ENCODE peak calls at places on chromosomes 5 and 9, in six cellular contexts. T is T-helper 17 cell; A is CD8-positive, alpha-beta memory T cell; G is activated T-cell treated with anti-CD3 and anti-CD28 coated beads, Interleukin-2, amount 50 U/mL, for 1 hour; U is Ammon's horn; K is A549. L is an unnamed sample.

GRCh38 chr5:400282-401215 is 42.4 kb upstream of the EXOC3 start:
- DNase-seq in G (no peak), K (no peak), A (no peak), U (no peak), T (no peak), L (no peak)

GRCh38 chr5:81779125-81779934 is 28.4 kb upstream of the SSBP2 start:
- DNase-seq in K (no peak), T (no peak), G (peak), A (peak), U (peak), L (peak)

GRCh38 chr5:65809817-65810531 is 88.0 kb downstream of the NLN start:
- DNase-seq in U (peak), G (no peak), T (no peak), A (no peak), K (no peak), L (no peak)

GRCh38 chr9:4366649-4367330 is 66.9 kb upstream of the GLIS3 start:
- DNase-seq in U (peak), G (peak), A (peak), T (no peak), K (peak), L (no peak)

GRCh38 chr5:531101-531748 is 7.0 kb upstream of the SLC9A3 start:
- DNase-seq in G (no peak), U (no peak), T (no peak), K (no peak), A (no peak), L (no peak)

GRCh38 chr9:126696091-126696763 is 82.5 kb downstream of the LMX1B start:
- DNase-seq in A (no peak), U (no peak), G (no peak), K (no peak), T (no peak), L (no peak)

GRCh38 chr9:93253633-93254032 is 69.7 kb downstream of the WNK2 start:
- DNase-seq in U (no peak), T (no peak), A (no peak), K (no peak), G (no peak), L (no peak)

GRCh38 chr5:133247881-133248642 is 196.2 kb downstream of the HSPA4 start:
- DNase-seq in T (no peak), G (no peak), K (peak), A (no peak), U (peak), L (no peak)

GRCh38 chr9:111961011-111961410 is 64.4 kb downstream of the UGCG start:
- DNase-seq in U (no peak), A (no peak), T (no peak), K (no peak), G (no peak), L (no peak)

GRCh38 chr5:40409600-40409999 is 270.1 kb upstream of the PTGER4 start:
- DNase-seq in K (no peak), G (peak), T (peak), U (peak), A (peak), L (peak)

GRCh38 chr9:70043689-70044449 is at the start of gene MAMDC2:
- DNase-seq in T (no peak), G (no peak), U (peak), K (no peak), A (no peak), L (no peak)

GRCh38 chr5:132114150-132115121 is 40.8 kb downstream of the CSF2 start:
- DNase-seq in A (no peak), U (no peak), T (no peak), K (no peak), G (no peak), L (no peak)

GRCh38 chr5:117436846-117437245 is 862.2 kb upstream of the SEMA6A start:
- DNase-seq in U (no peak), K (no peak), A (no peak), T (no peak), G (no peak), L (no peak)

GRCh38 chr5:159310492-159310891 is 19.8 kb downstream of the IL12B start:
- DNase-seq in G (peak), A (no peak), U (no peak), T (no peak), K (no peak), L (no peak)

GRCh38 chr9:78595200-78595945 is 298.4 kb downstream of the PSAT1 start:
- DNase-seq in A (no peak), T (no peak), K (no peak), U (no peak), G (no peak), L (no peak)

GRCh38 chr5:15995206-15996052 is 184.2 kb downstream of the MARCHF11 start:
- DNase-seq in K (no peak), U (peak), T (no peak), G (no peak), A (no peak), L (no peak)

GRCh38 chr5:143205386-143205785 is 198.1 kb downstream of the NR3C1 start:
- DNase-seq in K (no peak), A (no peak), G (no peak), T (no peak), U (no peak), L (no peak)

GRCh38 chr5:175478384-175479124 is at the start of gene SFXN1:
- DNase-seq in U (peak), G (peak), A (peak), T (peak), K (peak), L (peak)

GRCh38 chr5:127097288-127097687 is 24.0 kb upstream of the C5orf63 start:
- DNase-seq in K (no peak), G (no peak), T (no peak), A (no peak), U (no peak), L (no peak)

GRCh38 chr5:67014957-67015400 is 181.6 kb downstream of the CD180 start:
- DNase-seq in T (no peak), G (no peak), A (no peak), K (no peak), U (no peak), L (no peak)

GRCh38 chr5:372911-373709 is 51.6 kb downstream of the AHRR start:
- DNase-seq in T (no peak), G (peak), U (no peak), A (no peak), K (no peak), L (no peak)

GRCh38 chr5:317086-317811 is 4.3 kb upstream of the AHRR start:
- DNase-seq in K (peak), T (no peak), G (no peak), U (peak), A (no peak), L (no peak)

GRCh38 chr5:126872558-126873349 is 95.8 kb downstream of the LMNB1 start:
- DNase-seq in G (no peak), U (no peak), A (no peak), K (no peak), T (no peak), L (no peak)

GRCh38 chr5:176676361-176676824 is 29.1 kb downstream of the TSPAN17 start:
- DNase-seq in G (no peak), K (peak), T (no peak), A (no peak), U (no peak), L (no peak)

GRCh38 chr9:73683862-73684591 is 532.4 kb downstream of the ANXA1 start:
- DNase-seq in G (no peak), T (no peak), U (peak), A (no peak), K (no peak), L (no peak)

GRCh38 chr9:89305868-89306267 is 5.1 kb upstream of the CKS2 start:
- DNase-seq in U (no peak), T (no peak), G (no peak), K (no peak), A (no peak), L (no peak)

GRCh38 chr5:83000922-83001321 is 76.3 kb downstream of the TMEM167A start:
- DNase-seq in K (no peak), A (no peak), G (no peak), T (no peak), U (no peak), L (no peak)

GRCh38 chr5:5978501-5979361 is 399.6 kb downstream of the MED10 start:
- DNase-seq in U (peak), K (no peak), T (no peak), A (no peak), G (no peak), L (no peak)

GRCh38 chr5:110768138-110768845 is 29.5 kb downstream of the SLC25A46 start:
- DNase-seq in K (no peak), U (no peak), T (no peak), A (no peak), G (no peak), L (no peak)

GRCh38 chr5:131328536-131329186 is 64.8 kb downstream of the CDC42SE2 start:
- DNase-seq in G (no peak), T (no peak), K (peak), A (no peak), U (no peak), L (no peak)

L was measured in effector CD8-positive, alpha-beta T cell.